ENCODE peak calls at places on chromosomes 2 and 18, in five cellular contexts. D is foreskin keratinocyte, J is AG10803, W is HFFc6, U is fibroblast of villous mesenchyme. I is an unnamed sample.
A peak's percentile ranks its signal among the peaks of the same experiment; 100 is the strongest.

GRCh38 chr18:12253517-12254136 is 534 bp upstream of the CIDEA start:
- DNase-seq in J (no peak), U (no peak), D (no peak), W (no peak), I (peak; percentile 42)

GRCh38 chr18:79512461-79513380 is 117.0 kb downstream of the NFATC1 start:
- DNase-seq in U (no peak), D (no peak), J (no peak), W (no peak), I (peak; percentile 14)

GRCh38 chr2:127047054-127047453 is 59.9 kb downstream of the BIN1 start:
- DNase-seq in W (no peak), J (no peak), D (no peak), U (no peak), I (no peak)

GRCh38 chr2:76850969-76851368 is 671.2 kb downstream of the LRRTM4 start:
- DNase-seq in J (no peak), U (no peak), W (no peak), D (no peak), I (no peak)

GRCh38 chr2:212974692-212975091 is 176.7 kb downstream of the IKZF2 start:
- DNase-seq in W (peak; percentile 89), D (peak; percentile 78), J (peak; percentile 84), U (peak; percentile 69), I (no peak)

GRCh38 chr2:120599064-120599463 is 136.6 kb upstream of the GLI2 start:
- DNase-seq in J (no peak), D (no peak), W (no peak), U (no peak), I (no peak)

GRCh38 chr2:176126929-176127768 is 2.4 kb upstream of the HOXD8 start:
- DNase-seq in W (no peak), D (no peak), J (peak; percentile 78), U (peak; percentile 81), I (peak; percentile 77)

GRCh38 chr2:215522237-215522636 is 86.4 kb upstream of the FN1 start:
- DNase-seq in D (no peak), U (no peak), J (peak; percentile 17), W (no peak), I (no peak)

GRCh38 chr2:162490052-162490717 is 146.3 kb downstream of the GCA start:
- DNase-seq in D (peak; percentile 81), J (no peak), U (no peak), W (no peak), I (no peak)

GRCh38 chr2:108128226-108128786 is 111.5 kb upstream of the SULT1C3 start:
- DNase-seq in J (no peak), D (no peak), W (no peak), U (peak; percentile 10), I (no peak)

GRCh38 chr2:165902929-165903328 is 50.6 kb downstream of the TTC21B start:
- DNase-seq in U (peak; percentile 51), D (no peak), W (peak; percentile 13), J (peak; percentile 29), I (no peak)

GRCh38 chr2:79327460-79327859 is 167.9 kb upstream of the REG3A start:
- DNase-seq in J (no peak), U (no peak), W (no peak), D (no peak), I (no peak)

GRCh38 chr2:118634876-118635275 is 212.6 kb downstream of the EN1 start:
- DNase-seq in W (no peak), U (no peak), D (no peak), J (no peak), I (no peak)

GRCh38 chr2:58131191-58132011 is 84.8 kb downstream of the VRK2 start:
- DNase-seq in J (peak; percentile 35), W (no peak), U (peak; percentile 74), D (no peak), I (no peak)

GRCh38 chr2:190996338-190996946 is 17.5 kb downstream of the STAT1 start:
- DNase-seq in D (no peak), W (peak; percentile 33), U (peak; percentile 39), J (peak; percentile 40), I (peak; percentile 34)

GRCh38 chr2:235496239-235496621 is 2.4 kb downstream of the AGAP1 start:
- DNase-seq in J (peak; percentile 18), W (no peak), D (no peak), U (no peak), I (no peak)

GRCh38 chr18:56284319-56284718 is 354.1 kb downstream of the TXNL1 start:
- DNase-seq in U (no peak), J (peak; percentile 41), D (no peak), W (peak; percentile 29), I (no peak)

GRCh38 chr2:236393101-236393500 is 128.9 kb upstream of the ASB18 start:
- DNase-seq in U (no peak), W (no peak), D (no peak), J (no peak), I (no peak)

GRCh38 chr18:2459886-2460285 is 111.4 kb downstream of the METTL4 start:
- DNase-seq in D (peak; percentile 38), J (no peak), W (peak; percentile 25), U (no peak), I (no peak)

GRCh38 chr18:80105369-80106167 is 3.5 kb upstream of the ADNP2 start:
- DNase-seq in J (no peak), U (no peak), D (no peak), W (no peak), I (no peak)

GRCh38 chr2:36951030-36951518 is 15.3 kb downstream of the STRN start:
- DNase-seq in D (no peak), J (no peak), W (no peak), U (no peak), I (no peak)

GRCh38 chr2:14451312-14451711 is 181.2 kb upstream of the LRATD1 start:
- DNase-seq in W (no peak), U (no peak), J (peak; percentile 3), D (no peak), I (no peak)

GRCh38 chr2:133247613-133248012 is 320.6 kb downstream of the NCKAP5 start:
- DNase-seq in J (no peak), U (no peak), D (no peak), W (no peak), I (no peak)

GRCh38 chr18:49668583-49669290 is 106.9 kb downstream of the LIPG start:
- DNase-seq in J (no peak), W (no peak), U (peak; percentile 45), D (no peak), I (no peak)

GRCh38 chr2:240701091-240701735 is 9.5 kb downstream of the AQP12A start:
- DNase-seq in W (no peak), U (no peak), D (no peak), J (no peak), I (no peak)

GRCh38 chr18:64260810-64261209 is 111.9 kb upstream of the LINC00305 start:
- DNase-seq in W (no peak), D (no peak), U (no peak), J (no peak), I (no peak)

GRCh38 chr2:142234701-142235100 is 103.9 kb upstream of the LRP1B start:
- DNase-seq in W (no peak), J (no peak), U (no peak), D (no peak), I (no peak)

GRCh38 chr2:165571477-165571876 is 102.0 kb downstream of the CSRNP3 start:
- DNase-seq in J (no peak), D (no peak), W (no peak), U (no peak), I (no peak)

GRCh38 chr2:69801745-69802144 is 27.7 kb upstream of the GMCL1 start:
- DNase-seq in J (no peak), U (no peak), D (no peak), W (no peak), I (no peak)

GRCh38 chr2:122031544-122032263 is 276.3 kb downstream of the TSN start:
- DNase-seq in D (no peak), U (no peak), J (peak; percentile 18), W (peak; percentile 7), I (no peak)

GRCh38 chr18:58447342-58448190 is 181.3 kb downstream of the ALPK2 start:
- DNase-seq in D (no peak), U (peak; percentile 42), J (peak; percentile 40), W (no peak), I (no peak)

GRCh38 chr18:47100214-47100831 is 50.0 kb downstream of the HDHD2 start:
- DNase-seq in U (peak; percentile 44), D (peak; percentile 67), J (peak; percentile 51), W (peak; percentile 55), I (peak; percentile 71)
- TF ChIP-seq CTCF in U (peak; percentile 76), D (peak; percentile 87), J (peak; percentile 85), W (peak; percentile 88), I (peak; percentile 77)

DNA sequence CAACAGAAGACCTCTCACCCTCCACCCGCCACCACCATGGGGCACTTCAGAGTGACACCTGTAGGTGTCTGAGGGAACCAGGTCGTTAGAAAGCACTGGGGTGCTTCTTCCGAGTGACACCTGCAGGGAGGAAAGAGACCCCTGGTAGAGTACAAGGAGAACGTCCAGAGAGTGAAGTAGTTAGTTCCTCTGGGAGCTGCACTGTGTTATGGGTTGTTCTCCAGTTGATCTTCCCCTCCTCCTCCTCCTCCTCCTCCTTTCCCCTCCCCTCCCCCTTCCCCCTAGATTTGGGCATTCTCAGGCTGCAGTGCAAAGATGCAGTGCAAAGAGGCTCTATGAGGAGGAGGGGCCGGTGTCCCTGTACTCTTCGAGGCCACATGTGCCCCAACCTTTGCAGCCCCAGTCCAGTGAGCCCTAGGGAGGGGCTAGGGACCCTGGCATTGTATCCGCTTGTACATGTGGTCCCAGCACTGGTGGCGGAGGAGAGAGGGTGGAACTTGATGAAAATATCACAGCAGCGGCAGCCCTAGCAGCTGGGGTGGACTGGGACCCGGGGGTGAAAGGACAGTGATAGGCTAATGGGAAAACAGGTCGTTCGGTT is 850 bp downstream of the DNAJB2 start:
- DNase-seq in W (no peak), J (no peak), U (no peak), D (no peak), I (no peak)
- TF ChIP-seq CTCF in W (peak; percentile 29), J (peak; percentile 7), U (peak; percentile 1), D (no peak), I (peak; percentile 17)

GRCh38 chr2:112118148-112118547 is 20.0 kb upstream of the FBLN7 start:
- DNase-seq in D (no peak), W (no peak), J (no peak), U (no peak), I (no peak)
- TF ChIP-seq CTCF in D (peak; percentile 10), W (peak; percentile 36), J (peak; percentile 18), U (peak; percentile 17), I (peak; percentile 34)

DNA sequence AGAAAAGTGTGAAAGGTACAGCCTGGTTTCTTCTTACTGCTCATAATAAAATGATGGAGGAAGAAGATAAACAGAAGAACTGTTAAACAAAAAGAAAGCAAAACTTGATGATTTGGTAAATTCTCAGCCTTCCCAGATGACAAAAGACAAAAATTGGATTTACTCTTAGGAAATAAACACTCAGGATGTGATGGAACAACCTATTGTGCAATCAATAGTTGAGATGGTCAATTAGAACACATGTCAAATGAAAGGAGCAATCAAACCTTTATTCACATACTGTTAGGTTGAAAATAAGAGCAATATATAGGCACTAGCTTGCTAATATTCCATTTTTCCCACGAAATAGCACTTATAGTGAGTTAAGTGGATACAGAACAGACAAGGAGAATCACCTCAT is 1174.0 kb upstream of the SLC39A10 start:
- DNase-seq in U (no peak), D (no peak), W (no peak), J (no peak), I (no peak)
- TF ChIP-seq CTCF in U (no peak), D (no peak), W (no peak), J (no peak), I (no peak)

I was measured in glutamatergic neuron.